ENCODE peak calls at places on chromosome 18, in five cellular contexts. Z is HepG2, C is breast epithelium, J is stomach, Q is endothelial cell of umbilical vein. R is an unnamed sample.

GRCh38 chr18:13318644-13319501 is 100.3 kb downstream of the LDLRAD4 start:
- DNase-seq in Z (no peak), J (no peak), Q (no peak), C (no peak), R (no peak)

GRCh38 chr18:48409591-48410094 is 460 bp upstream of the ZBTB7C start:
- DNase-seq in Q (peak; percentile 12), J (no peak), Z (no peak), C (peak; percentile 48), R (no peak)

GRCh38 chr18:28175047-28175929 is 1.6 kb downstream of the CDH2 start:
- DNase-seq in J (peak; percentile 36), C (no peak), Q (peak; percentile 44), Z (peak; percentile 74), R (peak; percentile 2)

GRCh38 chr18:67104700-67105284 is 411.7 kb downstream of the DSEL start:
- DNase-seq in J (peak; percentile 65), C (no peak), Z (peak; percentile 55), Q (peak; percentile 66), R (no peak)

GRCh38 chr18:47772374-47773248 is 157.8 kb downstream of the SMAD2 start:
- DNase-seq in C (peak; percentile 34), Z (peak; percentile 29), Q (peak; percentile 76), J (peak; percentile 78), R (no peak)

GRCh38 chr18:68500551-68500950 is 214.4 kb downstream of the TMX3 start:
- DNase-seq in C (no peak), Q (no peak), Z (no peak), J (no peak), R (no peak)

GRCh38 chr18:63109789-63110188 is 209.8 kb downstream of the BCL2 start:
- DNase-seq in C (no peak), Z (no peak), J (no peak), Q (no peak), R (no peak)

GRCh38 chr18:2325933-2326332 is 245.4 kb downstream of the METTL4 start:
- DNase-seq in Q (no peak), J (no peak), C (no peak), Z (no peak), R (no peak)

GRCh38 chr18:21997207-21998143 is 171.9 kb upstream of the GATA6 start:
- DNase-seq in Q (peak; percentile 68), J (no peak), Z (peak; percentile 48), C (no peak), R (peak; percentile 27)

GRCh38 chr18:10798727-10799435 is 273.1 kb downstream of the NAPG start:
- DNase-seq in Z (peak; percentile 19), J (no peak), Q (no peak), C (no peak), R (no peak)

GRCh38 chr18:49563701-49564100 is 1.8 kb downstream of the LIPG start:
- DNase-seq in C (no peak), J (no peak), Q (no peak), Z (no peak), R (no peak)

GRCh38 chr18:48002933-48003365 is 72.5 kb upstream of the SMAD2 start:
- DNase-seq in J (peak; percentile 28), C (peak; percentile 68), Q (peak; percentile 78), Z (no peak), R (no peak)

GRCh38 chr18:76252880-76253279 is 242.2 kb downstream of the ZNF516 start:
- DNase-seq in Q (no peak), C (no peak), Z (no peak), J (no peak), R (no peak)

GRCh38 chr18:73940721-73941120 is 206.9 kb downstream of the FBXO15 start:
- DNase-seq in J (no peak), C (no peak), Z (no peak), Q (no peak), R (no peak)

GRCh38 chr18:33804258-33804657 is 226.2 kb downstream of the ASXL3 start:
- DNase-seq in Q (no peak), Z (no peak), C (no peak), J (peak; percentile 40), R (no peak)

GRCh38 chr18:29154196-29154757 is 977.3 kb upstream of the CDH2 start:
- DNase-seq in J (no peak), C (no peak), Q (no peak), Z (no peak), R (no peak)

GRCh38 chr18:6781179-6781714 is 51.7 kb downstream of the ARHGAP28 start:
- DNase-seq in C (no peak), Q (peak; percentile 62), Z (no peak), J (no peak), R (no peak)

GRCh38 chr18:58532972-58533371 is 95.9 kb downstream of the ALPK2 start:
- DNase-seq in Z (no peak), C (no peak), J (no peak), Q (no peak), R (no peak)

GRCh38 chr18:34627138-34627920 is 82.8 kb upstream of the DTNA start:
- DNase-seq in Q (no peak), Z (no peak), J (no peak), C (no peak), R (no peak)

GRCh38 chr18:12645751-12646203 is 12.1 kb downstream of the SPIRE1 start:
- DNase-seq in J (peak; percentile 36), Q (peak; percentile 54), C (peak; percentile 53), Z (peak; percentile 41), R (no peak)

GRCh38 chr18:10270160-10270571 is 184.3 kb upstream of the APCDD1 start:
- DNase-seq in Q (peak; percentile 99), C (peak; percentile 43), J (peak; percentile 68), Z (peak; percentile 16), R (no peak)

GRCh38 chr18:6741290-6741689 is 11.8 kb downstream of the ARHGAP28 start:
- DNase-seq in C (no peak), Q (peak; percentile 97), J (no peak), Z (no peak), R (no peak)

GRCh38 chr18:11488175-11488574 is 121.2 kb upstream of the SLC35G4 start:
- DNase-seq in Q (no peak), J (no peak), C (no peak), Z (no peak), R (no peak)

GRCh38 chr18:45590060-45590537 is 25.2 kb upstream of the SLC14A2 start:
- DNase-seq in C (no peak), Q (no peak), Z (no peak), J (no peak), R (no peak)

GRCh38 chr18:69845588-69846506 is 101.8 kb downstream of the CD226 start:
- DNase-seq in Q (no peak), J (no peak), Z (no peak), C (no peak), R (no peak)

GRCh38 chr18:67041334-67041733 is 437.4 kb upstream of the CDH19 start:
- DNase-seq in Z (no peak), J (no peak), C (no peak), Q (no peak), R (no peak)

GRCh38 chr18:48780151-48781001 is 170.4 kb downstream of the SMAD7 start:
- DNase-seq in Z (no peak), C (no peak), J (no peak), Q (peak; percentile 40), R (no peak)

GRCh38 chr18:76647322-76647721 is 152.3 kb upstream of the ZNF516 start:
- DNase-seq in Z (no peak), Q (no peak), C (no peak), J (no peak), R (no peak)

GRCh38 chr18:59700535-59700967 is 3.3 kb upstream of the CCBE1 start:
- DNase-seq in C (no peak), Q (no peak), J (peak; percentile 47), Z (no peak), R (no peak)

DNA sequence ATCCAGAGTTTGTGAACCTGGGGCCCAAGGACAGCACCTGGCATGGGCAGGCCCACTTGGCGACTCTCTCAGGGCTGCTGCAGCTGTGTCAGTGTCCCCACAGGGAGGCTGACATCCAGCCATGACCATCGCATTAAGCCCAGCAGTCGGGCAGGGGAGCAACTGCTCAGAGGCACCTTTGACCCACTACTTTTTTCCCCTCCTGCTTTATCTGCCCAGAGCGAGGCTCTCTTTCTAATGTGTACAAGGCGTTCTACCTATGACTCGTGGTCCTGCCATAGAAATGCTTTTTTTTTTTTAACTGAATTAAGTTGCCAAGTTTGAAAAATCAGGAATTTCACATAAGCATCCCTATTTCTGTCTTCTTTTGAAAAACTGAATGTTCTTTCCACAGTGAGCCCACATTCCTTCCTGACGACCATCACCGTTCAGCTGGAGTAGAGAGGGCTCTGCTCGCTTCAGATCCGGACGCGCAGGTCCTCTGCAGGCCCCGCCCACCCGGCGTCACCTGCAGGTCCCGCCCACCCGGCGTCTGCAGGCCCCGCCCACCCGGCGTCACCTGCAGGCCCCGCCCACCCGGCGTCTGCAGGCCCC is 403 bp upstream of the CLUL1 start:
- DNase-seq in Z (peak; percentile 43), C (peak; percentile 22), Q (no peak), J (no peak), R (peak; percentile 21)
- TF ChIP-seq POLR2A in Z (no peak), C (no peak), Q (no peak), J (peak; percentile 19), R (no peak)

DNA sequence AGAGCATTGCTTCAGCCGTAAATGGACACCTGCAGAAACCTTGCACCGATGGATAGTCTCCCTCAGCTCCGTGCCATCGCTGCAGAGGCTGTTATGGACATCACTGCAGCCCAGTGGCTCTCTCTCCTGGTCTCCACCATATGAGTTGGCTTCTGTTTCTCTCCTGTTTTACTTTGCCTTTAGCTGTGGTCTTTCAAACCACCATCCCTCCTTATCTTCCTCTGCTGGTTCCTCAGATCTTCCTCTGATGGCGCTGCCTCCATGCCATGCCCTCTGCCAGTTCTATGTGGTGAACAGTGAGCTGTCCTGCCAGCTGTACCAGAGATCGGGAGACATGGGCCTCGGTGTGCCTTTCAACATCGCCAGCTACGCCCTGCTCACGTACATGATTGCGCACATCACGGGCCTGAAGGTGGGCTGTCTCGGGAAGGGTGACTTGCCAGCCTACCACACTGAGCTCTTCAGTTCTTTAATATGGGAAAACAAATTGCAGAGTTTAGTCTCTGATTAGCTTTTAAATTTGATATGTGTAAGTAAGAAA is 13.1 kb downstream of the TYMS start:
- DNase-seq in J (no peak), Q (no peak), Z (no peak), C (no peak), R (no peak)
- TF ChIP-seq POLR2AphosphoS5 in J (no peak), Q (no peak), Z (no peak), C (no peak), R (no peak)

DNA sequence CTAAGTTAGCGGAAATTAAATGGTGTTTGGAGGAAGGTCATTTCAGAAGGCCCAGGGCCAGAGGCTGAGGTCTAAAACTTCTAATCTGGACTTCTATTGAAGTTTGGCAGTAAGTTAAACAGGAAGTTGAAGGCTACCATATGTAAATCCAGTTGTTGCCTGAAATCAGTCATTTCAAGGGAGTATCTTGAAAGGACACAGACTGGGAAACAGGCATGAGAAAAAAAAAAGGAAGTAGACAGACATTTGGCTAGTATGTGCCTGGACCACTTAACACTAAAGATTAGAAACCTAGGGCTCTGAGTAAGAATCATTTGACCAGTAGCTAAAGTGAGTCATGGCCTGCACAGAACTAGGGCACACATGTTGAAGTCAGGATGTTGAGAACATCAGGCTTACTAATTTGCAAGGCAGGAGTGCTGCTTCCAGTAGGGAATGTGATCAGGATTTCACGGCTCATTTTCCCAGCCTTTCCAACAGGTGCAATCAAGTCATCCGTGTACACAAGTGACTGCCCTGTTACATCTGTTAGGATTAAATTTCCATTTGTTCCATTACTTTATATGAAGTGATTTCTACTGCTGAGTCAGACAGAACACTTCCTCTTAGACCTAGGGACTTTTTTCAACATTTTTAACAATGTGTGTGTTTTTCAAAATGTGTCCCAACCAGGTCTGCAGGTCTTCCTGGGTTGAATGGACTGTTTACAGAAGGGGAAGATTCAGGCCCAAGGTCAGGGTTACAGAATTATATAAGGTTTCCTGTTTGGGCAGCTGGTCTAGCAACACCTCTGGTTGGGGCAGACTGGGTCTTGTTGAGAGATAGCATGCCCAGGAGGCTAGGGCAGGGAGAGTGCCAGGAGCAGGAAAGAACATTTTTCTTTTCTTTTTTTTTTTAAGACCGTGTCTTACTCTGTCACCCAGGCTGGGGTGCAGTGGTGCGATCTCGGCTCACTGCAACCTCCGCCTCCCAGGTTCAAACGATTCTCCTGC is 145.6 kb downstream of the TGIF1 start:
- DNase-seq in Z (peak; percentile 92), C (peak; percentile 45), J (peak; percentile 43), Q (peak; percentile 98), R (no peak)
- TF ChIP-seq POLR2A in Z (peak; percentile 48), C (no peak), J (no peak), Q (peak; percentile 90), R (peak; percentile 41)

GRCh38 chr18:78494686-78495085 is 484.9 kb upstream of the SALL3 start:
- DNase-seq in J (no peak), Z (no peak), Q (no peak), C (no peak), R (no peak)
- TF ChIP-seq POLR2AphosphoS5 in J (no peak), Z (no peak), Q (no peak), C (no peak), R (no peak)